ENCODE peak calls at places on chromosomes 1 and 21, in eight cellular contexts. L is posterior cingulate gyrus, X is ACHN, R is mammary epithelial cell, M is glomerular endothelial cell, V is heart right ventricle, Z is caudate nucleus, P is NAMALWA. S is an unnamed sample.

GRCh38 chr1:248805905-248806304 is 19.8 kb downstream of the SH3BP5L start:
- DNase-seq in Z (no peak), L (no peak), R (no peak), P (no peak), X (no peak), M (no peak), V (no peak), S (no peak)

GRCh38 chr1:203985044-203985443 is 87.9 kb upstream of the SOX13 start:
- DNase-seq in Z (no peak), M (no peak), P (no peak), X (no peak), L (no peak), R (no peak), V (no peak), S (no peak)

GRCh38 chr1:147084273-147085096 is 87.8 kb downstream of the PRKAB2 start:
- DNase-seq in X (peak), V (peak), L (peak), R (peak), P (peak), Z (no peak), M (peak), S (peak)

GRCh38 chr1:156122519-156123355 is 8.2 kb downstream of the LMNA start:
- DNase-seq in L (peak), R (peak), P (no peak), X (peak), M (no peak), Z (no peak), V (peak), S (peak)

GRCh38 chr1:59401581-59401980 is 104.7 kb downstream of the FGGY start:
- DNase-seq in Z (no peak), V (no peak), M (no peak), L (no peak), P (no peak), R (peak), X (no peak), S (no peak)

GRCh38 chr1:60458111-60458510 is 384.5 kb upstream of the C1orf87 start:
- DNase-seq in V (no peak), L (no peak), P (no peak), X (no peak), M (no peak), R (no peak), Z (no peak), S (no peak)

GRCh38 chr1:24108334-24109165 is 3.4 kb downstream of the MYOM3 start:
- DNase-seq in P (no peak), M (no peak), Z (no peak), L (no peak), X (peak), R (peak), V (no peak), S (peak)

GRCh38 chr1:169106921-169107672 is 607 bp downstream of the ATP1B1 start:
- DNase-seq in P (peak), M (no peak), L (peak), V (peak), R (peak), Z (no peak), X (peak), S (peak)

GRCh38 chr1:21175324-21175669 is 1.4 kb downstream of the EIF4G3 start:
- DNase-seq in V (no peak), R (peak), X (no peak), M (no peak), L (no peak), Z (no peak), P (peak), S (no peak)

GRCh38 chr1:225448146-225448805 is 20.4 kb upstream of the LBR start:
- DNase-seq in Z (no peak), X (no peak), V (no peak), R (no peak), M (no peak), P (no peak), L (peak), S (no peak)

GRCh38 chr1:9703681-9704080 is 52.1 kb downstream of the PIK3CD start:
- DNase-seq in L (no peak), Z (no peak), X (no peak), V (no peak), M (no peak), R (no peak), P (no peak), S (no peak)

GRCh38 chr1:204102029-204102611 is 29.2 kb downstream of the SOX13 start:
- DNase-seq in L (no peak), M (no peak), X (no peak), Z (no peak), V (no peak), P (no peak), R (no peak), S (no peak)

GRCh38 chr21:36860736-36861594 is 105.5 kb downstream of the HLCS start:
- DNase-seq in X (peak), V (no peak), Z (no peak), M (no peak), L (no peak), P (no peak), R (peak), S (no peak)

GRCh38 chr1:164846731-164847691 is 288.0 kb downstream of the PBX1 start:
- DNase-seq in M (no peak), R (no peak), V (no peak), L (no peak), X (no peak), Z (no peak), P (no peak), S (no peak)

GRCh38 chr1:77757616-77758015 is 2.0 kb downstream of the USP33 start:
- DNase-seq in L (no peak), X (no peak), M (no peak), Z (no peak), V (no peak), R (peak), P (no peak), S (no peak)

S was measured in psoas muscle.